ENCODE peak calls at places on chromosomes 3 and 15, in five cellular contexts. P, H, T, L and B are unnamed samples.
A peak's percentile ranks its signal among the peaks of the same experiment; 100 is the strongest.

GRCh38 chr3:31550452-31551251 is 17.9 kb downstream of the STT3B start:
- DNase-seq in P (peak; percentile 41), H (no peak), T (no peak), L (peak; percentile 34), B (no peak)

GRCh38 chr3:109059289-109059688 is 58.6 kb downstream of the MORC1 start:
- DNase-seq in P (no peak), H (no peak), T (no peak), L (no peak), B (no peak)

GRCh38 chr3:191296041-191296541 is 33.1 kb upstream of the CCDC50 start:
- DNase-seq in P (no peak), H (no peak), T (no peak), L (no peak), B (no peak)

GRCh38 chr3:48413086-48413485 is 16.8 kb downstream of the PLXNB1 start:
- DNase-seq in P (no peak), H (no peak), T (peak; percentile 30), L (no peak), B (no peak)

GRCh38 chr15:52183562-52184173 is 7.5 kb downstream of the GNB5 start:
- DNase-seq in P (peak; percentile 37), H (no peak), T (no peak), L (peak; percentile 59), B (no peak)

GRCh38 chr3:52050571-52050970 is 5.8 kb downstream of the DUSP7 start:
- DNase-seq in P (no peak), H (no peak), T (no peak), L (no peak), B (no peak)

GRCh38 chr15:78914027-78914764 is 30.6 kb downstream of the CTSH start:
- DNase-seq in P (no peak), H (peak; percentile 27), T (no peak), L (peak; percentile 39), B (no peak)

GRCh38 chr3:30864158-30864557 is 30.3 kb downstream of the GADL1 start:
- DNase-seq in P (no peak), H (no peak), T (no peak), L (no peak), B (no peak)

GRCh38 chr15:42118650-42119531 is 24.5 kb upstream of the PLA2G4D start:
- DNase-seq in P (no peak), H (no peak), T (no peak), L (peak; percentile 16), B (no peak)

GRCh38 chr15:70276401-70276800 is 178.7 kb upstream of the TLE3 start:
- DNase-seq in P (no peak), H (no peak), T (peak; percentile 10), L (no peak), B (no peak)

GRCh38 chr3:72665701-72666443 is 182.4 kb downstream of the SHQ1 start:
- DNase-seq in P (no peak), H (peak; percentile 15), T (no peak), L (peak; percentile 43), B (no peak)

GRCh38 chr15:25899870-25900269 is 36.7 kb upstream of the ATP10A start:
- DNase-seq in P (no peak), H (no peak), T (no peak), L (no peak), B (no peak)

GRCh38 chr3:106337116-106337515 is 468.3 kb upstream of the CBLB start:
- DNase-seq in P (no peak), H (no peak), T (no peak), L (no peak), B (peak; percentile 32)

GRCh38 chr15:34650177-34650576 is 66.7 kb upstream of the GOLGA8B start:
- DNase-seq in P (peak; percentile 46), H (no peak), T (no peak), L (no peak), B (peak; percentile 73)

GRCh38 chr3:151877269-151877668 is 3.8 kb downstream of the SUCNR1 start:
- DNase-seq in P (no peak), H (no peak), T (no peak), L (no peak), B (no peak)
- H3K4me3 ChIP-seq in P (no peak overlapping the region), H (no peak overlapping the region), T (no peak overlapping the region), L (no peak overlapping the region), B (no peak overlapping the region)

DNA sequence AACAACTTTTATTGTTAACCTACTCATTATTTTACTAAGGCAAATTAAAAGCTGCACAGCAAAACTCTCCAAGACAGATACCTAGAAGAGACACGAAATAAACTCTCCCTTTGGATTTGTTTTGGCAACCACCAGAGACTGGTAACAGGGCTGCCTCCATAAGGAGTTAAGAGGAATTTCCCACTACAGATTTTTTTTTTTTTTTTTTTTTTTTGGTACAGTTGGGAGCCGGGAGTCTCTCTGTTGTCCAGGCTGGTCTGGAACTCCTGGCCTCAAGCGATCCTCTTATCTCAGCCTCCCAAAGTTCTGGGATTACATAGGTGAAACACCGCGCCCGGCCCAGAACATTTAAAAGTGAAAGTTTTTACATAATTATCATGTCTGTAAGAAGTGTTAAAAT is 73.6 kb upstream of the VGLL4 start:
- DNase-seq in P (peak; percentile 28), H (no peak), T (no peak), L (no peak), B (no peak)
- H3K4me3 ChIP-seq in P (no peak overlapping the region), H (no peak overlapping the region), T (peak overlapping the region; percentile 82), L (no peak overlapping the region), B (no peak overlapping the region)

GRCh38 chr3:71072288-71072687 is 511.2 kb downstream of the FOXP1 start:
- DNase-seq in P (no peak), H (no peak), T (no peak), L (no peak), B (no peak)

GRCh38 chr3:71069797-71070196 is 513.7 kb downstream of the FOXP1 start:
- DNase-seq in P (no peak), H (peak; percentile 75), T (peak; percentile 60), L (peak; percentile 55), B (no peak)

GRCh38 chr3:71067977-71068376 is 515.6 kb downstream of the FOXP1 start:
- DNase-seq in P (no peak), H (no peak), T (no peak), L (no peak), B (no peak)

GRCh38 chr3:71074416-71074815 is 509.1 kb downstream of the FOXP1 start:
- DNase-seq in P (no peak), H (no peak), T (no peak), L (no peak), B (no peak)

GRCh38 chr3:71070497-71071465 is 512.7 kb downstream of the FOXP1 start:
- DNase-seq in P (no peak), H (no peak), T (no peak), L (no peak), B (no peak)
- H3K4me3 ChIP-seq in P (no peak overlapping the region), H (no peak overlapping the region), T (no peak overlapping the region), L (no peak overlapping the region), B (no peak overlapping the region)

GRCh38 chr15:96553006-96553405 is 222.5 kb downstream of the NR2F2 start:
- DNase-seq in P (no peak), H (no peak), T (no peak), L (no peak), B (no peak)

GRCh38 chr15:96551722-96552121 is 221.2 kb downstream of the NR2F2 start:
- DNase-seq in P (no peak), H (no peak), T (no peak), L (no peak), B (no peak)

GRCh38 chr15:96553451-96553850 is 223.0 kb downstream of the NR2F2 start:
- DNase-seq in P (no peak), H (no peak), T (no peak), L (no peak), B (no peak)

GRCh38 chr15:96551196-96551595 is 220.7 kb downstream of the NR2F2 start:
- DNase-seq in P (no peak), H (no peak), T (no peak), L (no peak), B (no peak)

DNA sequence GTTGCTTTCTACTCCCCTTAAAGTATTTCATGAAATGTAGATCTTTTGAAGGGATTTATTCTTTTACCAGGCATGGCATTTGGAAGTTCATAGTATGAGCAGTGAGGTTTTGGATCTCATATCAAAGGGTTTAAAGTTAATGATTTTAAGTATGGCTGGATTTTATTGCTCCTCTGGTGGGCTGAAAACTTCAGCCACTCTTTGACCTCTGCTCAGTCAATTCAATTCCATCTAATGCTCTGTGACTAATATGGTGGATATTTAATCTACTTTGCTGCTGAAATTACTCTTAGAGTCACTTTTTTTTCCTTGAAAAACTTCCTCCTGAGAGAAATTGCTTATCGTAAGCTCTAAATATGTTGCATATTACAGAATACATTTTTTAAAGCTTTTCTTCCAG is 218.6 kb downstream of the NR2F2 start:
- DNase-seq in P (no peak), H (no peak), T (no peak), L (no peak), B (no peak)
- H3K4me3 ChIP-seq in P (no peak overlapping the region), H (no peak overlapping the region), T (no peak overlapping the region), L (no peak overlapping the region), B (no peak overlapping the region)

GRCh38 chr3:107598926-107599754 is 76.4 kb downstream of the BBX start:
- DNase-seq in P (peak; percentile 62), H (peak; percentile 56), T (peak; percentile 63), L (peak; percentile 36), B (peak; percentile 25)

GRCh38 chr3:107604057-107604802 is 81.5 kb downstream of the BBX start:
- DNase-seq in P (peak; percentile 44), H (peak; percentile 13), T (no peak), L (no peak), B (peak; percentile 36)

GRCh38 chr3:107600784-107601183 is 78.0 kb downstream of the BBX start:
- DNase-seq in P (no peak), H (no peak), T (no peak), L (no peak), B (no peak)

GRCh38 chr3:107596639-107597038 is 73.9 kb downstream of the BBX start:
- DNase-seq in P (no peak), H (no peak), T (no peak), L (no peak), B (no peak)

GRCh38 chr3:107599755-107600122 is 77.0 kb downstream of the BBX start:
- DNase-seq in P (peak; percentile 21), H (no peak), T (no peak), L (no peak), B (no peak)
- H3K4me3 ChIP-seq in P (peak overlapping the region; percentile 29), H (peak overlapping the region; percentile 16), T (peak overlapping the region; percentile 34), L (no peak overlapping the region), B (peak overlapping the region; percentile 35)

DNA sequence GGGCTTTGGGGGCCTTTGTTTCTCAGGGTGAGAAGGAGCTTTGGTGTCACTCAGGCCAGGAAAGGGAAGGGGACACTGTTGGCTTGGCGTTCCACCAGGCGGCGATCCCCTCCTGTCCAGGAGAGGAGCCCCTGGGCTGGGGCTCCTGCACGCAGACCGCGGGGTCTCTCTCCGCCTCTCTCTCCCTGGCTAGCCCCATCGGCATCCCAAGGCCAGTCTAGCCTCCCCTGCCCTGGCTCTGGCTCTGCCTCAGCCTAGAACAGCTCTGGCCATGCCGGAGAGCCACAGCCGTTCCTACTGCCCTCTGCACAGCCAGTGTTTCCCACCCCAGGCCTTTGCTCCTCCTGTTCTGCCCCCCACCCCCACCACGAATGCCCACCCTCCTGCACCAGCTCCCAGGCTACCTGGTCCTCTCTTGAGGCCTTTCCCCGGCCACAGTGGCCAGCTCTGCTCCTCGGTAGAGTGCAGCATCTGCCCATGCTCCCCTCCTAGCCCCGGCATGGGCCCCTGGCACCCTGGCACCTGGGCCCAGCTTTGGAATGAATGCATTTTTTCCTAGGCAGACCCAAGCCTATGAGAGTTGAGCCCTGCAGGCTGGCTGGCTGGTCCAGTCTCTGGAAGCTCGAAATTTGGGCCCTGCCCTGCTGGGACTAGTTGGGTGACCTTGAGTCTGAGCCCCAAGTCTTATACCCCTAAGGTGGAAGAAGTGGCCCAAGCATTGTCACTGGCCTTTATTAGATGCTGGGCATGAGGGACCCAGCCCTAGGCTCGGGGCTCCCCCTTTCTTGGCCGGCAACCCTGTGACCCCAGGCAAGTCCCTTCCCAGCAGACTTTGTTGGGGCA is 2.4 kb downstream of the PLXNA1 start:
- DNase-seq in P (no peak), H (no peak), T (no peak), L (no peak), B (no peak)
- H3K4me3 ChIP-seq in P (no peak overlapping the region), H (no peak overlapping the region), T (no peak overlapping the region), L (no peak overlapping the region), B (peak overlapping the region; percentile 58)

GRCh38 chr15:99054025-99054387 is 46.4 kb upstream of the PGPEP1L start:
- DNase-seq in P (no peak), H (peak; percentile 30), T (no peak), L (no peak), B (no peak)
- H3K4me3 ChIP-seq in P (no peak overlapping the region), H (no peak overlapping the region), T (no peak overlapping the region), L (no peak overlapping the region), B (no peak overlapping the region)